ENCODE peak calls at places on chromosome 6, in eight cellular contexts. F is CD4-positive, CD25-positive, alpha-beta regulatory T cell; X is cardiac fibroblast; U is right cardiac atrium; R is small intestine; B is aorta; O is retinal pigment epithelial cell; L is uterus. E is an unnamed sample.

GRCh38 chr6:2960935-2961334 is 10.4 kb downstream of the SERPINB6 start:
- DNase-seq in U (no peak), O (no peak), B (no peak), F (no peak), X (no peak), L (no peak), R (no peak), E (no peak)

GRCh38 chr6:110529355-110529754 is 52.9 kb upstream of the SLC22A16 start:
- DNase-seq in X (peak; percentile 87), L (no peak), U (no peak), R (no peak), B (no peak), O (no peak), F (no peak), E (no peak)

GRCh38 chr6:1560281-1561058 is 49.2 kb upstream of the FOXC1 start:
- DNase-seq in L (no peak), F (no peak), B (no peak), U (no peak), O (no peak), X (no peak), R (no peak), E (no peak)

GRCh38 chr6:73679009-73679408 is 17.0 kb upstream of the CD109 start:
- DNase-seq in L (no peak), X (no peak), U (peak; percentile 50), O (no peak), B (no peak), F (no peak), R (no peak), E (no peak)

GRCh38 chr6:129748901-129749748 is 39.1 kb upstream of the ARHGAP18 start:
- DNase-seq in F (peak; percentile 16), U (no peak), X (peak; percentile 83), B (no peak), O (no peak), L (no peak), R (no peak), E (no peak)

GRCh38 chr6:19866900-19867627 is 29.9 kb downstream of the ID4 start:
- DNase-seq in F (no peak), X (peak; percentile 47), L (no peak), O (peak; percentile 44), U (no peak), B (no peak), R (peak; percentile 42), E (peak; percentile 60)

GRCh38 chr6:155274533-155274932 is 10.7 kb downstream of the CLDN20 start:
- DNase-seq in O (peak; percentile 51), U (no peak), X (peak; percentile 73), F (no peak), R (no peak), B (no peak), L (no peak), E (peak; percentile 18)

GRCh38 chr6:87909849-87910248 is 137.8 kb upstream of the SPACA1 start:
- DNase-seq in U (no peak), O (peak; percentile 89), X (peak; percentile 92), L (no peak), F (no peak), B (peak; percentile 50), R (no peak), E (peak; percentile 93)

DNA sequence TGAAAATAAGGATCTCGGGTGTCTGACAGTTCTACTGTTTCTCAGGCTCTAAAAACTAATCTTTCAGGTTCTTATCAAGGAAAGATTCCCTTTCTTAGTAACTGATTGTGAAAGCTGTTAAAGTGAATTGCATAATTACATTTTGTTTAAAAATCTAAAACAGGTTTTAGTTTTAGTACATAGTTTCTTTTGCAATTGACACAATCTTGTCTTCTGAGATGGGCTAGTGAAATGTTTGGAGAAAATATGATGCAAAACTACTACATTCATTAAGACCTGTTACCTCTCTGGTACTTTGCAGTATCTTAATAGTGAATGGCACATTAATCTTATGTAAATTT is 298.4 kb downstream of the UTRN start:
- DNase-seq in X (no peak), R (no peak), U (no peak), L (no peak), B (no peak), F (no peak), O (no peak), E (no peak)
- H3K4me3 ChIP-seq in X (no peak overlapping the region), R (no peak overlapping the region), U (no peak overlapping the region), L (no peak overlapping the region), B (no peak overlapping the region), F (peak overlapping the region; percentile 85), O (no peak overlapping the region), E (peak overlapping the region; percentile 45)

DNA sequence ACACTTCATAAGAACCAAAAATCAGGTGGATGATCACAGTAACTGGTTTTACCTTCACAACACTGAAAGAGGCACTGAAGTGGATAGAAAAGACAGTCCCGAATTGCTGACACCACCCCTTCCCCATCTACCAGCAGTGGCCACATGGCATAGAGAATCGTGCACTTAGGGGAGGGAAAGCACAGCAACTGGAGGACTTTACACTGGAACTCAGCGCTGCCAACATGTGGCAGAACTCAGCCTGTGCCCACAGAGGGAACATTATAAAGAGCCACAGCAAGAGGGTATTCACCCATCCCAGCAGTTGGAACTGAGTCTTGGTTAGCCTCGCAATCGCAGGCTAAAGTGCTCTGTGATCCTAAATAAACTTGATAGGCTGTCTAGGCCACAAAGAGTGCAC is 6.5 kb upstream of the KIAA1586 start:
- DNase-seq in O (no peak), B (no peak), F (peak; percentile 18), R (no peak), X (no peak), L (no peak), U (no peak), E (no peak)
- H3K4me3 ChIP-seq in O (no peak overlapping the region), B (no peak overlapping the region), F (no peak overlapping the region), R (no peak overlapping the region), X (no peak overlapping the region), L (no peak overlapping the region), U (no peak overlapping the region), E (no peak overlapping the region)

GRCh38 chr6:26475823-26476729 is 18.3 kb downstream of the BTN2A1 start:
- DNase-seq in L (no peak), R (no peak), O (no peak), B (no peak), X (peak; percentile 43), F (no peak), U (no peak), E (no peak)
- H3K4me3 ChIP-seq in L (no peak overlapping the region), R (no peak overlapping the region), O (no peak overlapping the region), B (no peak overlapping the region), X (no peak overlapping the region), F (no peak overlapping the region), U (no peak overlapping the region), E (no peak overlapping the region)

DNA sequence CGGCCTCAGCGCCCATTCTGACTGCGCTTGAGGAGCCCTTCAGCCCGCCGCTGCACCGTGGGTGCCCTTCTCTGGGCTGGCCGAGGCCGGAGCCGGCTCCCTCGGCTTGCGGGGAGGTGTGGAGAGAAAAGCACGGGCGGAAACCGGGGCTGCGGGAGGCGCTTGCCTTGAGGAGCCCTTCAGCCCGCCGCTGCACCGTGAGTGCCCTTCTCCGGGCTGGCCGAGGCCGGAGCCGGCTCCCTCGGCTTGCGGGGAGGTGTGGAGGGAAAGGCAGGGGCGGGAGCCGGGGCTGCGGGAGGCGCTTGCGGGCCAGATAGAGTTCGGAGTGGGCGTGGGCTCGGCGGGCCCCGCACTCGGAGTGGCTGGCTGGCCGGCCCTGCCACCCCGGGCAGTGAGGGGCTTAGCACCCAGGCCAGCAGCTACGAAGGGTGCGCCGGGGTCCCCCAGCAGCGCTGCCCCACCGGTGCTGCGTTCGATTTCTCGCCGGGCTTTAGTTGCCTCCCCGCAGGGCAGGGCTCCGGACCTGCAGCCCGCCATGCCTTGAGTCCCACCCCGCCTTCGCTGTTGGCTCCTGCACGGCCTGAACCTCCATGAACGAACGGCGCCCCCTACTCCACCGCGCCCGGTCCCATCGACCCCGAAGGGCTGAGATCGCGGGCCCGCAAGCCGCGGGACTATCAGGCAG is 45.7 kb upstream of the MCUR1 start:
- DNase-seq in F (no peak), U (peak; percentile 48), X (no peak), B (no peak), R (no peak), L (no peak), O (no peak), E (no peak)
- H3K4me3 ChIP-seq in F (no peak overlapping the region), U (peak overlapping the region; percentile 22), X (peak overlapping the region; percentile 19), B (no peak overlapping the region), R (peak overlapping the region; percentile 34), L (no peak overlapping the region), O (peak overlapping the region; percentile 40), E (peak overlapping the region; percentile 45)

GRCh38 chr6:37516076-37516919 is 16.6 kb upstream of the CCDC167 start:
- DNase-seq in O (no peak), U (peak; percentile 71), X (no peak), B (peak; percentile 58), R (peak; percentile 94), F (peak; percentile 97), L (no peak), E (no peak)

GRCh38 chr6:37514377-37514776 is 14.7 kb upstream of the CCDC167 start:
- DNase-seq in R (no peak), O (no peak), U (no peak), B (no peak), L (no peak), X (peak; percentile 77), F (peak; percentile 52), E (no peak)

GRCh38 chr6:37516920-37517405 is 17.3 kb upstream of the CCDC167 start:
- DNase-seq in X (no peak), U (no peak), O (no peak), F (no peak), B (no peak), R (peak; percentile 31), L (no peak), E (no peak)

GRCh38 chr6:37514840-37515239 is 15.1 kb upstream of the CCDC167 start:
- DNase-seq in F (no peak), X (no peak), R (no peak), O (no peak), L (no peak), B (no peak), U (no peak), E (no peak)

GRCh38 chr6:37515712-37516075 is 16.0 kb upstream of the CCDC167 start:
- DNase-seq in U (no peak), L (no peak), O (no peak), X (no peak), B (no peak), R (no peak), F (no peak), E (no peak)
- H3K4me3 ChIP-seq in U (no peak overlapping the region), L (no peak overlapping the region), O (no peak overlapping the region), X (no peak overlapping the region), B (no peak overlapping the region), R (no peak overlapping the region), F (peak overlapping the region; percentile 85), E (no peak overlapping the region)

DNA sequence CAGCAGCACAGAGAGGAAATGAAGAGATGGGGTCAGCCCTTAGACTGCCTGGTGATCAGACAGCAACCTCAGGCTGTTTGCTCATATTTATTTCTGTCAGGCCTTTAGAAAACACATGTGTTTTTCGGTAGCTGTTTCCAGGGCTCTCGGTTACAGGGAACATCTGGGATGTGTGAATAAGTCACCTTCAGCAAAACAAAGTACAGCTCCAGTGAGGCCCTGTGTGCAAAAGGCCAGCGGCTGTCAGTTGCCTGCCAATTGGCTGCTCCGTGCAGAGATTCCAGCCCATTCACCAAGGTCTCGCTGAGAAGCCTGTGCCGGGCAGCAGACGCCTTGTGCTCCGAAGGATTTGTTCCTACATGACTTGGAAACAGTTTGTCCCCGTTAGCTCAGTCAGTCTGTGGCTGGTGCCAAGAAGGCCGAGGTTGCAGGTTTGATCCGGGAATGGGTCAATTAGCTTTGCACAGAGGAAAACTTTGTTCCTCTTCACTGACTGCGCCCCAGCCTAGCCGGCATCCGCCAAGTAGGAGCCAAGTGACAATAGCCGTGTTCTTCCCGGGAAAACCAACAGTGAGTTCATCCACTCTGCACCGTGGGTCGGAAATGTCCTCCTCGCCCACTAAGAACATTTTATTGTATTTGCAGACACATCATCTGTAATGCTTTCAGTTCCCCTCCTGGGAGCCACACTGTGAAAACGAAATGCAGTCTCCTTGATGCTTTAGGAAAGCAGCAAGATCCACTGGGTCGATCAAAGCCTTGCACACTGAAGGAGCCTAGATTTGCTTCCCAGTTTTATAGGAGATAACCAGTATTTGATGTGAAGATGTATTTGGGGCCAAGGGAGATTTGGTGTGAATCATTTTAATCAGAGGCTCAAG is 315.4 kb upstream of the CDYL start:
- DNase-seq in X (peak; percentile 72), L (peak; percentile 85), B (peak; percentile 72), U (peak; percentile 89), O (peak; percentile 48), F (no peak), R (no peak), E (no peak)
- H3K4me3 ChIP-seq in X (no peak overlapping the region), L (no peak overlapping the region), B (no peak overlapping the region), U (no peak overlapping the region), O (peak overlapping the region; percentile 5), F (no peak overlapping the region), R (no peak overlapping the region), E (no peak overlapping the region)